ENCODE peak calls at places on chromosomes 16 and 17, in six cellular contexts. K is fibroblast of lung, D is kidney, U is A549, B is cardiac muscle cell, L is lower leg skin. J is an unnamed sample.

GRCh38 chr17:9363440-9364350 is 211.9 kb downstream of the STX8 start:
- DNase-seq in K (peak), U (no peak), L (no peak), D (no peak), B (peak), J (peak)

GRCh38 chr17:2580641-2581040 is 12.8 kb upstream of the PAFAH1B1 start:
- DNase-seq in B (no peak), K (no peak), D (no peak), U (no peak), L (no peak), J (no peak)

GRCh38 chr17:58969156-58969555 is 137.5 kb downstream of the TRIM37 start:
- DNase-seq in L (no peak), U (no peak), B (no peak), K (peak), D (no peak), J (no peak)

GRCh38 chr17:57597531-57598453 is 147.3 kb downstream of the CCDC182 start:
- DNase-seq in U (peak), K (peak), B (peak), D (no peak), L (peak), J (peak)

GRCh38 chr17:48048321-48049140 is at the start of gene NFE2L1:
- DNase-seq in B (peak), D (peak), K (peak), L (peak), U (peak), J (peak)

GRCh38 chr16:10031473-10031872 is 150.8 kb downstream of the GRIN2A start:
- DNase-seq in D (no peak), K (no peak), L (no peak), U (no peak), B (no peak), J (no peak)

GRCh38 chr17:13531701-13532100 is 70.0 kb downstream of the HS3ST3A1 start:
- DNase-seq in L (no peak), U (no peak), B (no peak), D (no peak), K (peak), J (no peak)

GRCh38 chr17:74873874-74874614 is 1.2 kb upstream of the FDXR start:
- DNase-seq in D (peak), B (no peak), K (no peak), U (peak), L (no peak), J (no peak)

GRCh38 chr16:72938426-72939164 is 109.3 kb downstream of the ZFHX3 start:
- DNase-seq in D (peak), U (peak), K (peak), L (peak), B (peak), J (no peak)

GRCh38 chr17:352421-353212 is at the start of gene RPH3AL:
- DNase-seq in B (peak), K (peak), L (peak), U (peak), D (peak), J (no peak)

GRCh38 chr17:47318197-47318918 is 5.4 kb upstream of the EFCAB13 start:
- DNase-seq in L (no peak), D (no peak), K (no peak), U (no peak), B (no peak), J (no peak)

GRCh38 chr17:69575346-69575761 is 160.9 kb downstream of the MAP2K6 start:
- DNase-seq in L (no peak), B (peak), D (no peak), U (peak), K (peak), J (peak)

GRCh38 chr17:80080081-80080480 is 21.3 kb upstream of the GAA start:
- DNase-seq in K (peak), D (no peak), B (peak), L (no peak), U (no peak), J (peak)

GRCh38 chr16:68992521-68992920 is 112.9 kb upstream of the HAS3 start:
- DNase-seq in K (peak), U (peak), D (no peak), B (peak), L (no peak), J (no peak)

GRCh38 chr17:76419576-76420245 is 33.2 kb downstream of the UBE2O start:
- DNase-seq in K (no peak), D (no peak), L (no peak), U (no peak), B (no peak), J (no peak)

GRCh38 chr16:31214705-31215286 is 877 bp downstream of the TRIM72 start:
- DNase-seq in K (no peak), D (peak), U (no peak), B (no peak), L (no peak), J (no peak)

GRCh38 chr16:72877374-72878028 is 170.4 kb downstream of the ZFHX3 start:
- DNase-seq in D (no peak), B (peak), L (no peak), U (peak), K (peak), J (peak)

GRCh38 chr16:2186064-2186463 is 10.3 kb downstream of the CASKIN1 start:
- DNase-seq in L (no peak), K (no peak), D (no peak), B (no peak), U (no peak), J (no peak)

GRCh38 chr16:79723583-79724168 is 123.1 kb upstream of the MAF start:
- DNase-seq in U (no peak), B (no peak), K (no peak), D (no peak), L (no peak), J (no peak)

GRCh38 chr16:554640-555413 is 5.4 kb upstream of the PRR35 start:
- DNase-seq in K (peak), L (no peak), B (peak), D (no peak), U (no peak), J (no peak)

GRCh38 chr17:71902931-71903506 is 217.8 kb upstream of the SOX9 start:
- DNase-seq in U (no peak), L (no peak), K (peak), B (peak), D (no peak), J (no peak)

GRCh38 chr17:36001109-36001735 is at the start of gene CCL15:
- DNase-seq in B (no peak), U (no peak), D (no peak), K (no peak), L (no peak), J (peak)
- H3K4me3 ChIP-seq in B (no peak), U (no peak), D (peak), K (no peak), L (no peak), J (no peak)

GRCh38 chr16:53789159-53789558 is 85.2 kb downstream of the FTO start:
- DNase-seq in U (no peak), B (peak), K (peak), L (no peak), D (no peak), J (no peak)
- H3K4me3 ChIP-seq in U (no peak), B (no peak), K (no peak), L (no peak), D (no peak), J (no peak)

GRCh38 chr17:45896803-45897693 is 2.7 kb downstream of the MAPT start:
- DNase-seq in D (no peak), L (no peak), U (peak), B (no peak), K (no peak), J (no peak)
- H3K4me3 ChIP-seq in D (no peak), L (no peak), U (peak), B (no peak), K (no peak), J (no peak)

DNA sequence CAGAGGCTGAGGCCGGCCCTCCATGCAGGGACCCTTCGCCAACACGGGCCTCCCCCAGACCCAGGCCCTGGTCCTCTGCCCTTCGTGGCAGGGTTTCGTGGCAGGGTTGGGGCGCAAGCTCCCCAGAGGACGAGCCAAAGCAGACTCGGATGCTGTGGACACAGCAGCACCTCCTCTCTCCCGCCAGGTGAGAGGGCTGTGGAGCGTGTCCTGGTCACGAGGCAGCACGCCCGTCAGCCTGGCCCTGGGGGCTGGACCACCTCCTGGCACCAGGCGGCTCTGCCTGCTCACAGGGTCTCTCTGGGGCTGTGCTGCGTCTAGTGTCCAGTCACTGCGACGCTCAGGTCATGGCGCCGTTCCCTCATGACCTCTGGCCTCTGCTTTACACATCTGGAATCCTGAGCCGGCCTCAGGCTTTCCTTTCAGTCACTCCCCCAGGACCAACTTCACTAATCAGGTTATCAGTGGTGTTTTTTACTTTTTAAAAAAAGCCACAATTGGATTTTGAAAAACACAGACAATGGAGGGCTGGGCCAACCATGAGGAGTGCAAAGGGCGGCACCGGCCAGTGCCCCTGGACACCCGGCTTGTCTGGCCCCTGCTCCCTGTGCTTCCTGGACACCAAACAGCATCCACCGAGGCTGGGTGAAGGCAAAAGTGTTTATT is 5.4 kb downstream of the NDUFAF8 start:
- DNase-seq in K (no peak), B (no peak), D (peak), U (no peak), L (no peak), J (no peak)
- H3K4me3 ChIP-seq in K (no peak), B (no peak), D (no peak), U (no peak), L (no peak), J (no peak)

GRCh38 chr16:4468972-4469371 is 5.5 kb downstream of the NMRAL1 start:
- DNase-seq in L (no peak), B (no peak), D (no peak), K (no peak), U (no peak), J (no peak)

GRCh38 chr16:4471869-4472268 is 2.6 kb downstream of the NMRAL1 start:
- DNase-seq in K (no peak), B (no peak), L (no peak), U (no peak), D (no peak), J (no peak)

GRCh38 chr16:4474192-4474961 is at the start of gene NMRAL1:
- DNase-seq in U (peak), K (peak), B (peak), D (peak), L (peak), J (peak)

GRCh38 chr16:4475880-4476790 is at the start of gene HMOX2:
- DNase-seq in B (peak), L (peak), D (peak), U (peak), K (peak), J (peak)

GRCh38 chr16:4472880-4473279 is 1.5 kb downstream of the NMRAL1 start:
- DNase-seq in L (no peak), B (no peak), K (no peak), D (no peak), U (no peak), J (no peak)
- H3K4me3 ChIP-seq in L (no peak), B (no peak), K (no peak), D (no peak), U (no peak), J (no peak)

GRCh38 chr17:29131814-29132682 is 48.1 kb downstream of the MYO18A start:
- DNase-seq in B (peak), L (no peak), D (no peak), U (no peak), K (peak), J (no peak)
- H3K4me3 ChIP-seq in B (no peak), L (no peak), D (no peak), U (no peak), K (no peak), J (no peak)